ENCODE peak calls at places on chromosomes 3 and 15, in ten cellular contexts. One of them, this sample, is unnamed.
A peak's percentile ranks its signal among the peaks of the same experiment; 100 is the strongest.

GRCh38 chr3:99248130-99248529 is 346.6 kb upstream of the DCBLD2 start:
- DNase-seq in neural progenitor cell: no peak
- DNase-seq in fibroblast of the aortic adventitia: no peak
- DNase-seq in brain microvascular endothelial cell: no peak
- DNase-seq in fibroblast of villous mesenchyme: no peak
- DNase-seq in adipocyte: peak; percentile 12
- DNase-seq in cardiac fibroblast: no peak
- DNase-seq in HFF-Myc: no peak
- DNase-seq in right cardiac atrium: no peak
- DNase-seq in right lobe of liver: no peak
- DNase-seq in this sample: peak; percentile 37

GRCh38 chr15:44340410-44340809 is 51.9 kb downstream of the GOLM2 start:
- DNase-seq in neural progenitor cell: no peak
- DNase-seq in fibroblast of the aortic adventitia: peak; percentile 83
- DNase-seq in brain microvascular endothelial cell: peak; percentile 77
- DNase-seq in fibroblast of villous mesenchyme: peak; percentile 71
- DNase-seq in adipocyte: peak; percentile 81
- DNase-seq in cardiac fibroblast: peak; percentile 74
- DNase-seq in HFF-Myc: peak; percentile 45
- DNase-seq in right cardiac atrium: no peak
- DNase-seq in right lobe of liver: no peak
- DNase-seq in this sample: peak; percentile 80

GRCh38 chr3:195260286-195260905 is 10.6 kb downstream of the XXYLT1 start:
- DNase-seq in neural progenitor cell: peak; percentile 73
- DNase-seq in fibroblast of the aortic adventitia: no peak
- DNase-seq in brain microvascular endothelial cell: no peak
- DNase-seq in fibroblast of villous mesenchyme: no peak
- DNase-seq in adipocyte: peak; percentile 16
- DNase-seq in cardiac fibroblast: peak; percentile 13
- DNase-seq in HFF-Myc: no peak
- DNase-seq in right cardiac atrium: peak; percentile 50
- DNase-seq in right lobe of liver: peak; percentile 44
- DNase-seq in this sample: no peak

GRCh38 chr3:171281256-171281655 is 178.9 kb downstream of the TNIK start:
- DNase-seq in neural progenitor cell: no peak
- DNase-seq in fibroblast of the aortic adventitia: no peak
- DNase-seq in brain microvascular endothelial cell: no peak
- DNase-seq in fibroblast of villous mesenchyme: no peak
- DNase-seq in adipocyte: no peak
- DNase-seq in cardiac fibroblast: no peak
- DNase-seq in HFF-Myc: no peak
- DNase-seq in right cardiac atrium: no peak
- DNase-seq in right lobe of liver: no peak
- DNase-seq in this sample: no peak

GRCh38 chr15:37007301-37007700 is 93.0 kb downstream of the MEIS2 start:
- DNase-seq in neural progenitor cell: no peak
- DNase-seq in fibroblast of the aortic adventitia: peak; percentile 38
- DNase-seq in brain microvascular endothelial cell: no peak
- DNase-seq in fibroblast of villous mesenchyme: no peak
- DNase-seq in adipocyte: no peak
- DNase-seq in cardiac fibroblast: no peak
- DNase-seq in HFF-Myc: no peak
- DNase-seq in right cardiac atrium: no peak
- DNase-seq in right lobe of liver: no peak
- DNase-seq in this sample: no peak

GRCh38 chr3:99869621-99870020 is 52.0 kb downstream of the CMSS1 start:
- DNase-seq in neural progenitor cell: no peak
- DNase-seq in fibroblast of the aortic adventitia: no peak
- DNase-seq in brain microvascular endothelial cell: no peak
- DNase-seq in fibroblast of villous mesenchyme: peak; percentile 87
- DNase-seq in adipocyte: peak; percentile 54
- DNase-seq in cardiac fibroblast: no peak
- DNase-seq in HFF-Myc: no peak
- DNase-seq in right cardiac atrium: no peak
- DNase-seq in right lobe of liver: no peak
- DNase-seq in this sample: peak; percentile 67

GRCh38 chr3:158091526-158091925 is 14.7 kb downstream of the SHOX2 start:
- DNase-seq in neural progenitor cell: peak; percentile 49
- DNase-seq in fibroblast of the aortic adventitia: peak; percentile 54
- DNase-seq in brain microvascular endothelial cell: no peak
- DNase-seq in fibroblast of villous mesenchyme: peak; percentile 51
- DNase-seq in adipocyte: peak; percentile 51
- DNase-seq in cardiac fibroblast: peak; percentile 62
- DNase-seq in HFF-Myc: peak; percentile 88
- DNase-seq in right cardiac atrium: no peak
- DNase-seq in right lobe of liver: no peak
- DNase-seq in this sample: peak; percentile 31

GRCh38 chr3:184970186-184970585 is 158.2 kb downstream of the VPS8 start:
- DNase-seq in neural progenitor cell: no peak
- DNase-seq in fibroblast of the aortic adventitia: no peak
- DNase-seq in brain microvascular endothelial cell: no peak
- DNase-seq in fibroblast of villous mesenchyme: no peak
- DNase-seq in adipocyte: no peak
- DNase-seq in cardiac fibroblast: no peak
- DNase-seq in HFF-Myc: no peak
- DNase-seq in right cardiac atrium: no peak
- DNase-seq in right lobe of liver: no peak
- DNase-seq in this sample: no peak

GRCh38 chr3:14208168-14208567 is 29.6 kb downstream of the LSM3 start:
- DNase-seq in neural progenitor cell: no peak
- DNase-seq in fibroblast of the aortic adventitia: no peak
- DNase-seq in brain microvascular endothelial cell: no peak
- DNase-seq in fibroblast of villous mesenchyme: no peak
- DNase-seq in adipocyte: no peak
- DNase-seq in cardiac fibroblast: no peak
- DNase-seq in HFF-Myc: no peak
- DNase-seq in right cardiac atrium: no peak
- DNase-seq in right lobe of liver: no peak
- DNase-seq in this sample: no peak

GRCh38 chr3:98108162-98108561 is 21.2 kb downstream of the OR5AC2 start:
- DNase-seq in neural progenitor cell: no peak
- DNase-seq in fibroblast of the aortic adventitia: no peak
- DNase-seq in brain microvascular endothelial cell: no peak
- DNase-seq in fibroblast of villous mesenchyme: no peak
- DNase-seq in adipocyte: no peak
- DNase-seq in cardiac fibroblast: no peak
- DNase-seq in HFF-Myc: no peak
- DNase-seq in right cardiac atrium: no peak
- DNase-seq in right lobe of liver: no peak
- DNase-seq in this sample: no peak

GRCh38 chr3:159881828-159882309 is 106.8 kb upstream of the IL12A start:
- DNase-seq in neural progenitor cell: no peak
- DNase-seq in fibroblast of the aortic adventitia: no peak
- DNase-seq in brain microvascular endothelial cell: no peak
- DNase-seq in fibroblast of villous mesenchyme: no peak
- DNase-seq in adipocyte: no peak
- DNase-seq in cardiac fibroblast: no peak
- DNase-seq in HFF-Myc: no peak
- DNase-seq in right cardiac atrium: no peak
- DNase-seq in right lobe of liver: no peak
- DNase-seq in this sample: peak; percentile 32

GRCh38 chr3:143040264-143040879 is 39.0 kb downstream of the U2SURP start:
- DNase-seq in neural progenitor cell: peak; percentile 19
- DNase-seq in fibroblast of the aortic adventitia: peak; percentile 55
- DNase-seq in brain microvascular endothelial cell: no peak
- DNase-seq in fibroblast of villous mesenchyme: peak; percentile 55
- DNase-seq in adipocyte: peak; percentile 68
- DNase-seq in cardiac fibroblast: peak; percentile 64
- DNase-seq in HFF-Myc: no peak
- DNase-seq in right cardiac atrium: no peak
- DNase-seq in right lobe of liver: no peak
- DNase-seq in this sample: peak; percentile 48

GRCh38 chr3:114498779-114499370 is 205.0 kb downstream of the TIGIT start:
- DNase-seq in neural progenitor cell: peak; percentile 36
- DNase-seq in fibroblast of the aortic adventitia: peak; percentile 82
- DNase-seq in brain microvascular endothelial cell: peak; percentile 96
- DNase-seq in fibroblast of villous mesenchyme: peak; percentile 74
- DNase-seq in adipocyte: peak; percentile 76
- DNase-seq in cardiac fibroblast: peak; percentile 76
- DNase-seq in HFF-Myc: peak; percentile 52
- DNase-seq in right cardiac atrium: no peak
- DNase-seq in right lobe of liver: no peak
- DNase-seq in this sample: peak; percentile 84

GRCh38 chr3:122151480-122151879 is 32.0 kb upstream of the CASR start:
- DNase-seq in neural progenitor cell: no peak
- DNase-seq in fibroblast of the aortic adventitia: no peak
- DNase-seq in brain microvascular endothelial cell: no peak
- DNase-seq in fibroblast of villous mesenchyme: no peak
- DNase-seq in adipocyte: no peak
- DNase-seq in cardiac fibroblast: no peak
- DNase-seq in HFF-Myc: no peak
- DNase-seq in right cardiac atrium: no peak
- DNase-seq in right lobe of liver: no peak
- DNase-seq in this sample: no peak

GRCh38 chr15:46442196-46442595 is 807.4 kb downstream of the SQOR start:
- DNase-seq in neural progenitor cell: no peak
- DNase-seq in fibroblast of the aortic adventitia: no peak
- DNase-seq in brain microvascular endothelial cell: no peak
- DNase-seq in fibroblast of villous mesenchyme: peak; percentile 29
- DNase-seq in adipocyte: no peak
- DNase-seq in cardiac fibroblast: no peak
- DNase-seq in HFF-Myc: no peak
- DNase-seq in right cardiac atrium: no peak
- DNase-seq in right lobe of liver: no peak
- DNase-seq in this sample: peak; percentile 44

GRCh38 chr3:156750191-156750873 is 75.8 kb upstream of the LEKR1 start:
- DNase-seq in neural progenitor cell: peak; percentile 64
- DNase-seq in fibroblast of the aortic adventitia: peak; percentile 61
- DNase-seq in brain microvascular endothelial cell: peak; percentile 25
- DNase-seq in fibroblast of villous mesenchyme: peak; percentile 38
- DNase-seq in adipocyte: peak; percentile 53
- DNase-seq in cardiac fibroblast: peak; percentile 40
- DNase-seq in HFF-Myc: no peak
- DNase-seq in right cardiac atrium: no peak
- DNase-seq in right lobe of liver: no peak
- DNase-seq in this sample: peak; percentile 59

GRCh38 chr15:36365963-36366362 is 213.5 kb upstream of the CDIN1 start:
- DNase-seq in neural progenitor cell: no peak
- DNase-seq in fibroblast of the aortic adventitia: no peak
- DNase-seq in brain microvascular endothelial cell: no peak
- DNase-seq in fibroblast of villous mesenchyme: peak; percentile 28
- DNase-seq in adipocyte: no peak
- DNase-seq in cardiac fibroblast: peak; percentile 57
- DNase-seq in HFF-Myc: no peak
- DNase-seq in right cardiac atrium: no peak
- DNase-seq in right lobe of liver: no peak
- DNase-seq in this sample: no peak

DNA sequence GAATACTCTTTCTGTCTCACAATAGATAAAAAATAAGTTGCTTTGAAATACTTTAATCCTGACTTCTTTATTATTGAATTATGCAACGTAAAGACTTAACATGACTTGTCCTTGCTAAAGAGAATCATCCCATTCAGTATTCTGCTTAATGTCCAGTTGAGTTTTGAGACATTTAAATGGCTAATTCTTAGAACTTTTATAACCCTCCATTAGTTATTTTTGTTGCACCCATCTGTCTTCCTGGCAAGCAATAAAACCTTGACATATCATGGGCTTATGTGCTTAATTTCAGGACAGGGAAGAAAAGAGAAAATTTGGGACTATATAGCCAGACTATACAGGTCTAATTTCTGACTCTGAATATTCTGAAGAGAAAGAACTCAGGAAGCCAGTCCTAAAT is 3.1 kb downstream of the SEC62 start:
- DNase-seq in neural progenitor cell: no peak
- DNase-seq in fibroblast of the aortic adventitia: no peak
- DNase-seq in brain microvascular endothelial cell: no peak
- DNase-seq in fibroblast of villous mesenchyme: peak; percentile 70
- DNase-seq in adipocyte: no peak
- DNase-seq in cardiac fibroblast: no peak
- DNase-seq in HFF-Myc: no peak
- DNase-seq in right cardiac atrium: no peak
- DNase-seq in right lobe of liver: no peak
- DNase-seq in this sample: no peak
- H3K4me3 ChIP-seq in neural progenitor cell: no peak overlapping the region
- H3K4me3 ChIP-seq in fibroblast of the aortic adventitia: no peak overlapping the region
- H3K4me3 ChIP-seq in brain microvascular endothelial cell: no peak overlapping the region
- H3K4me3 ChIP-seq in fibroblast of villous mesenchyme: no peak overlapping the region
- H3K4me3 ChIP-seq in adipocyte: no peak overlapping the region
- H3K4me3 ChIP-seq in cardiac fibroblast: no peak overlapping the region
- H3K4me3 ChIP-seq in HFF-Myc: no peak overlapping the region
- H3K4me3 ChIP-seq in right cardiac atrium: no peak overlapping the region
- H3K4me3 ChIP-seq in right lobe of liver: no peak overlapping the region
- H3K4me3 ChIP-seq in this sample: no peak overlapping the region

GRCh38 chr15:32641517-32642059 is at the start of gene SCG5:
- DNase-seq in neural progenitor cell: peak; percentile 86
- DNase-seq in fibroblast of the aortic adventitia: no peak
- DNase-seq in brain microvascular endothelial cell: peak; percentile 45
- DNase-seq in fibroblast of villous mesenchyme: no peak
- DNase-seq in adipocyte: no peak
- DNase-seq in cardiac fibroblast: peak; percentile 41
- DNase-seq in HFF-Myc: no peak
- DNase-seq in right cardiac atrium: no peak
- DNase-seq in right lobe of liver: no peak
- DNase-seq in this sample: peak; percentile 35
- H3K4me3 ChIP-seq in neural progenitor cell: peak within 1 kb of the TSS; percentile 54
- H3K4me3 ChIP-seq in fibroblast of the aortic adventitia: peak within 1 kb of the TSS; percentile 45
- H3K4me3 ChIP-seq in brain microvascular endothelial cell: peak within 1 kb of the TSS; percentile 55
- H3K4me3 ChIP-seq in fibroblast of villous mesenchyme: peak within 1 kb of the TSS; percentile 53
- H3K4me3 ChIP-seq in adipocyte: peak within 1 kb of the TSS; percentile 71
- H3K4me3 ChIP-seq in cardiac fibroblast: peak within 1 kb of the TSS; percentile 41
- H3K4me3 ChIP-seq in HFF-Myc: no peak within 1 kb of the TSS
- H3K4me3 ChIP-seq in right cardiac atrium: no peak within 1 kb of the TSS
- H3K4me3 ChIP-seq in right lobe of liver: no peak within 1 kb of the TSS
- H3K4me3 ChIP-seq in this sample: peak within 1 kb of the TSS; percentile 40

GRCh38 chr15:34754171-34754580 is 622 bp downstream of the GJD2 start:
- DNase-seq in neural progenitor cell: peak; percentile 23
- DNase-seq in fibroblast of the aortic adventitia: no peak
- DNase-seq in brain microvascular endothelial cell: no peak
- DNase-seq in fibroblast of villous mesenchyme: no peak
- DNase-seq in adipocyte: no peak
- DNase-seq in cardiac fibroblast: no peak
- DNase-seq in HFF-Myc: no peak
- DNase-seq in right cardiac atrium: no peak
- DNase-seq in right lobe of liver: no peak
- DNase-seq in this sample: no peak
- H3K4me3 ChIP-seq in neural progenitor cell: peak overlapping the region; percentile 55
- H3K4me3 ChIP-seq in fibroblast of the aortic adventitia: no peak overlapping the region
- H3K4me3 ChIP-seq in brain microvascular endothelial cell: no peak overlapping the region
- H3K4me3 ChIP-seq in fibroblast of villous mesenchyme: no peak overlapping the region
- H3K4me3 ChIP-seq in adipocyte: no peak overlapping the region
- H3K4me3 ChIP-seq in cardiac fibroblast: no peak overlapping the region
- H3K4me3 ChIP-seq in HFF-Myc: no peak overlapping the region
- H3K4me3 ChIP-seq in right cardiac atrium: peak overlapping the region; percentile 26
- H3K4me3 ChIP-seq in right lobe of liver: no peak overlapping the region
- H3K4me3 ChIP-seq in this sample: no peak overlapping the region

DNA sequence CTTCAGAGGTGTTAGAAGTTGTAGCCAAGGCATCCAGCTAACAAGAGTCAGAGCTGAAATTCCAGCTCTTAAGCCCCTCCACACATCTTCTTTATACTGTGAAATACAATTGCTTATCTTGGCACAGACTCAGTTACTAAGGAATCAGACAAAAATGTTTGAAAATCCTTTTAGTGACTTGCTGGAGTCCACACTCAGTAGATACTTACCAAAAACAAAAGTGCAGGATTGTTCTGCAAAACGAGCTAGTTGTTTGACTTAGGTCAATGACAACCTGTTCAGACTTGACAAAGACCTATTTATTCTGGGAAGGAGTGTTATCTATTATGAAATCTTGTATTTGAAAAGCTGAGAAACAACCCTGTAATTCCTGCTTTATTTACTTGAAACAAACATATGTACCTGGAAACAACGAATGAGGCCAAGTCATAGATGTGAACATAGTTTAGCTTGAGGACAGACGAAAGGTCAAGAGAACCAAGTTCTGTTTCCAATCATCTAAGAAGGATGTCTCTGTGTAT is 38.5 kb downstream of the B3GNT5 start:
- DNase-seq in neural progenitor cell: no peak
- DNase-seq in fibroblast of the aortic adventitia: peak; percentile 63
- DNase-seq in brain microvascular endothelial cell: no peak
- DNase-seq in fibroblast of villous mesenchyme: peak; percentile 85
- DNase-seq in adipocyte: peak; percentile 61
- DNase-seq in cardiac fibroblast: peak; percentile 78
- DNase-seq in HFF-Myc: no peak
- DNase-seq in right cardiac atrium: no peak
- DNase-seq in right lobe of liver: no peak
- DNase-seq in this sample: peak; percentile 87
- H3K4me3 ChIP-seq in neural progenitor cell: no peak overlapping the region
- H3K4me3 ChIP-seq in fibroblast of the aortic adventitia: no peak overlapping the region
- H3K4me3 ChIP-seq in brain microvascular endothelial cell: no peak overlapping the region
- H3K4me3 ChIP-seq in fibroblast of villous mesenchyme: no peak overlapping the region
- H3K4me3 ChIP-seq in adipocyte: no peak overlapping the region
- H3K4me3 ChIP-seq in cardiac fibroblast: no peak overlapping the region
- H3K4me3 ChIP-seq in HFF-Myc: no peak overlapping the region
- H3K4me3 ChIP-seq in right cardiac atrium: no peak overlapping the region
- H3K4me3 ChIP-seq in right lobe of liver: no peak overlapping the region
- H3K4me3 ChIP-seq in this sample: no peak overlapping the region